ENCODE peak calls at places on chromosome 10, in ten cellular contexts. P is right atrium auricular region, E is aorta, Q is A549, T is brain microvascular endothelial cell, C is tibial artery, R is colonic mucosa, K is WERI-Rb-1, V is IMR-90, U is fibroblast of lung. L is an unnamed sample.

GRCh38 chr10:102119417-102120141 is 589 bp downstream of the LDB1 start:
- DNase-seq in R (peak), T (peak), U (peak), C (peak), P (peak), V (peak), K (peak), E (peak), Q (peak), L (peak)

GRCh38 chr10:82643601-82644000 is 768.6 kb downstream of the NRG3 start:
- DNase-seq in Q (no peak), E (no peak), C (peak), T (no peak), U (no peak), P (no peak), R (no peak), K (no peak), V (no peak), L (no peak)

GRCh38 chr10:78942006-78942405 is 126.8 kb upstream of the ZMIZ1 start:
- DNase-seq in C (no peak), E (no peak), T (no peak), U (no peak), R (no peak), P (no peak), K (no peak), V (no peak), Q (no peak), L (no peak)

GRCh38 chr10:57628592-57629284 is 639.0 kb downstream of the IPMK start:
- DNase-seq in P (no peak), K (no peak), E (no peak), Q (no peak), U (no peak), C (no peak), V (no peak), T (no peak), R (no peak), L (no peak)

GRCh38 chr10:118395919-118396318 is 53.8 kb upstream of the FAM204A start:
- DNase-seq in R (no peak), C (no peak), P (no peak), Q (no peak), V (no peak), K (no peak), E (no peak), U (no peak), T (no peak), L (no peak)

GRCh38 chr10:100827819-100828743 is 82.7 kb downstream of the PAX2 start:
- DNase-seq in K (peak), U (no peak), V (no peak), Q (peak), P (no peak), E (peak), R (peak), T (no peak), C (peak), L (no peak)

GRCh38 chr10:131658476-131659110 is 242.2 kb upstream of the PPP2R2D start:
- DNase-seq in U (no peak), E (peak), R (no peak), C (peak), K (no peak), T (no peak), P (no peak), Q (no peak), V (no peak), L (no peak)

GRCh38 chr10:73439055-73439454 is 5.7 kb upstream of the MSS51 start:
- DNase-seq in U (peak), T (no peak), Q (no peak), K (no peak), P (no peak), V (peak), C (no peak), R (no peak), E (no peak), L (no peak)

GRCh38 chr10:351770-352318 is 216.6 kb downstream of the ZMYND11 start:
- DNase-seq in R (no peak), U (no peak), Q (no peak), K (no peak), C (no peak), V (no peak), T (no peak), E (no peak), P (no peak), L (no peak)

GRCh38 chr10:106931159-106931852 is 233.2 kb downstream of the SORCS1 start:
- DNase-seq in R (no peak), T (no peak), K (no peak), E (no peak), P (no peak), U (no peak), V (no peak), C (peak), Q (no peak), L (no peak)

GRCh38 chr10:130859427-130859826 is 452.1 kb downstream of the TCERG1L start:
- DNase-seq in Q (no peak), E (no peak), K (no peak), U (no peak), R (no peak), V (no peak), P (no peak), T (no peak), C (no peak), L (no peak)

GRCh38 chr10:93080350-93081046 is 6.8 kb downstream of the CYP26A1 start:
- DNase-seq in T (peak), U (peak), E (no peak), R (peak), K (peak), Q (peak), C (no peak), V (peak), P (peak), L (peak)

GRCh38 chr10:30562787-30563186 is 66.8 kb downstream of the LYZL2 start:
- DNase-seq in U (no peak), T (no peak), R (no peak), C (no peak), P (no peak), V (no peak), E (no peak), Q (no peak), K (no peak), L (no peak)

GRCh38 chr10:77984986-77985385 is 44.3 kb downstream of the POLR3A start:
- DNase-seq in Q (no peak), K (peak), T (no peak), C (no peak), P (no peak), U (no peak), R (no peak), V (no peak), E (no peak), L (no peak)

GRCh38 chr10:45433716-45434469 is 59.9 kb downstream of the ALOX5 start:
- DNase-seq in U (no peak), R (no peak), E (no peak), P (no peak), K (no peak), C (no peak), Q (no peak), V (no peak), T (no peak), L (no peak)
- H3K27ac ChIP-seq in U (no peak), R (no peak), E (no peak), P (no peak), K (no peak), C (no peak), Q (no peak), V (no peak), T (no peak), L (no peak)

GRCh38 chr10:121531830-121532178 is 66.4 kb downstream of the FGFR2 start:
- DNase-seq in E (no peak), V (no peak), P (no peak), C (no peak), Q (no peak), K (no peak), T (no peak), R (no peak), U (no peak), L (no peak)
- H3K27ac ChIP-seq in E (no peak), V (no peak), P (no peak), C (no peak), Q (no peak), K (no peak), T (no peak), R (no peak), U (no peak), L (no peak)

DNA sequence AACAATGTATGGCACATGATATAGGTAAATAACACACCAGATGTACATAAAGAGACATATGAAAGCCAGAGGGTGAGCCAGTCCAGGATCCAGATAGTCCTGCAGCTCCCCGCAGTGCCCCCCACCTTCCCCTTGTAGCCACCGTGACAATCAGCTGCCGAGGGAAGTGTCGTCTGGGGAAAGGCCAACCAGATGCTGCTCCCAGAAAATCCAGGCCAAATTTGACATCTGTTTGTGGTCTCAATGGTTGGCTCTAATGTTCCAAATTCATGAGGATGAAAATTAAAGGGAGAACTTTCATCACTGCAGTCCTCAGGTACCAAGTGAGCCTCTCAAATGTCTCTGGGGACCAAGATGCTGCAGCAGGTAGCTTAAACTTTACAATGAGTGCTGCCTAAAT is 210.3 kb downstream of the PTEN start:
- DNase-seq in T (no peak), Q (no peak), K (no peak), U (no peak), E (no peak), C (no peak), V (no peak), P (no peak), R (no peak), L (no peak)
- H3K27ac ChIP-seq in T (no peak), Q (no peak), K (no peak), U (no peak), E (no peak), C (no peak), V (no peak), P (no peak), R (no peak), L (no peak)

GRCh38 chr10:3935141-3935540 is 150.1 kb upstream of the KLF6 start:
- DNase-seq in P (peak), R (no peak), U (peak), C (peak), E (peak), K (no peak), T (peak), V (peak), Q (no peak), L (peak)
- H3K27ac ChIP-seq in P (peak), R (peak), U (peak), C (peak), E (peak), K (no peak), T (peak), V (peak), Q (no peak), L (peak)

L was measured in RWPE1.